ENCODE peak calls at places on chromosomes 13 and 19, in eight cellular contexts. One of them, this sample, is unnamed.

GRCh38 chr19:2866495-2867024 is 575 bp upstream of the ZNF556 start:
- DNase-seq in cardiac muscle cell: no peak
- DNase-seq in cardiac fibroblast: no peak
- DNase-seq in RWPE1: no peak
- DNase-seq in colonic mucosa: no peak
- DNase-seq in astrocyte of the cerebellum: no peak
- DNase-seq in tibial nerve: no peak
- DNase-seq in MM.1S: no peak
- DNase-seq in this sample: no peak

GRCh38 chr19:46390866-46391265 is 22.5 kb downstream of the CCDC8 start:
- DNase-seq in cardiac muscle cell: no peak
- DNase-seq in colonic mucosa: no peak
- DNase-seq in MM.1S: no peak
- DNase-seq in cardiac fibroblast: no peak
- DNase-seq in RWPE1: no peak
- DNase-seq in tibial nerve: no peak
- DNase-seq in astrocyte of the cerebellum: no peak
- DNase-seq in this sample: no peak

GRCh38 chr13:113366031-113366588 is 2.2 kb upstream of the GRTP1 start:
- DNase-seq in MM.1S: no peak
- DNase-seq in cardiac fibroblast: no peak
- DNase-seq in colonic mucosa: no peak
- DNase-seq in tibial nerve: no peak
- DNase-seq in astrocyte of the cerebellum: no peak
- DNase-seq in cardiac muscle cell: peak; percentile 2
- DNase-seq in RWPE1: no peak
- DNase-seq in this sample: no peak

GRCh38 chr19:17292301-17293074 is 10.7 kb downstream of the ABHD8 start:
- DNase-seq in MM.1S: peak; percentile 89
- DNase-seq in RWPE1: peak; percentile 96
- DNase-seq in colonic mucosa: peak; percentile 87
- DNase-seq in cardiac muscle cell: peak; percentile 92
- DNase-seq in cardiac fibroblast: peak; percentile 92
- DNase-seq in tibial nerve: peak; percentile 75
- DNase-seq in astrocyte of the cerebellum: peak; percentile 70
- DNase-seq in this sample: peak; percentile 98

GRCh38 chr13:109344552-109345157 is 441.7 kb downstream of the IRS2 start:
- DNase-seq in colonic mucosa: no peak
- DNase-seq in MM.1S: no peak
- DNase-seq in RWPE1: peak; percentile 45
- DNase-seq in astrocyte of the cerebellum: no peak
- DNase-seq in tibial nerve: no peak
- DNase-seq in cardiac fibroblast: peak; percentile 26
- DNase-seq in cardiac muscle cell: peak; percentile 36
- DNase-seq in this sample: no peak

GRCh38 chr19:46776927-46777911 is 11.2 kb downstream of the SLC1A5 start:
- DNase-seq in MM.1S: no peak
- DNase-seq in colonic mucosa: no peak
- DNase-seq in tibial nerve: no peak
- DNase-seq in cardiac muscle cell: no peak
- DNase-seq in astrocyte of the cerebellum: no peak
- DNase-seq in RWPE1: peak; percentile 44
- DNase-seq in cardiac fibroblast: no peak
- DNase-seq in this sample: no peak

GRCh38 chr19:38904463-38905185 is 4.9 kb downstream of the NFKBIB start:
- DNase-seq in astrocyte of the cerebellum: no peak
- DNase-seq in tibial nerve: no peak
- DNase-seq in RWPE1: no peak
- DNase-seq in colonic mucosa: no peak
- DNase-seq in cardiac fibroblast: no peak
- DNase-seq in MM.1S: no peak
- DNase-seq in cardiac muscle cell: no peak
- DNase-seq in this sample: no peak

GRCh38 chr19:18633321-18633720 is 3.5 kb upstream of the KLHL26 start:
- DNase-seq in cardiac fibroblast: no peak
- DNase-seq in cardiac muscle cell: no peak
- DNase-seq in tibial nerve: no peak
- DNase-seq in colonic mucosa: peak; percentile 35
- DNase-seq in astrocyte of the cerebellum: no peak
- DNase-seq in MM.1S: peak; percentile 55
- DNase-seq in RWPE1: no peak
- DNase-seq in this sample: no peak

GRCh38 chr13:110012102-110012739 is 225.8 kb upstream of the IRS2 start:
- DNase-seq in tibial nerve: no peak
- DNase-seq in astrocyte of the cerebellum: peak; percentile 93
- DNase-seq in cardiac fibroblast: peak; percentile 96
- DNase-seq in colonic mucosa: no peak
- DNase-seq in RWPE1: peak; percentile 83
- DNase-seq in MM.1S: no peak
- DNase-seq in cardiac muscle cell: peak; percentile 97
- DNase-seq in this sample: no peak

GRCh38 chr19:4069331-4069959 is 2.7 kb upstream of the ZBTB7A start:
- DNase-seq in RWPE1: no peak
- DNase-seq in astrocyte of the cerebellum: no peak
- DNase-seq in MM.1S: no peak
- DNase-seq in tibial nerve: no peak
- DNase-seq in cardiac fibroblast: no peak
- DNase-seq in cardiac muscle cell: no peak
- DNase-seq in colonic mucosa: peak; percentile 54
- DNase-seq in this sample: no peak

GRCh38 chr19:45547965-45548609 is 36.5 kb downstream of the OPA3 start:
- DNase-seq in RWPE1: peak; percentile 94
- DNase-seq in cardiac fibroblast: peak; percentile 55
- DNase-seq in astrocyte of the cerebellum: no peak
- DNase-seq in tibial nerve: no peak
- DNase-seq in cardiac muscle cell: peak; percentile 29
- DNase-seq in colonic mucosa: peak; percentile 85
- DNase-seq in MM.1S: no peak
- DNase-seq in this sample: no peak

GRCh38 chr13:113816925-113817859 is 46.7 kb downstream of the GAS6 start:
- DNase-seq in astrocyte of the cerebellum: peak; percentile 73
- DNase-seq in MM.1S: peak; percentile 91
- DNase-seq in colonic mucosa: peak; percentile 90
- DNase-seq in tibial nerve: peak; percentile 88
- DNase-seq in cardiac fibroblast: peak; percentile 85
- DNase-seq in RWPE1: peak; percentile 69
- DNase-seq in cardiac muscle cell: peak; percentile 85
- DNase-seq in this sample: peak; percentile 91

GRCh38 chr19:13428352-13428751 is 77.9 kb downstream of the CACNA1A start:
- DNase-seq in colonic mucosa: peak; percentile 17
- DNase-seq in tibial nerve: peak; percentile 4
- DNase-seq in astrocyte of the cerebellum: peak; percentile 12
- DNase-seq in cardiac muscle cell: peak; percentile 58
- DNase-seq in MM.1S: peak; percentile 11
- DNase-seq in cardiac fibroblast: peak; percentile 44
- DNase-seq in RWPE1: peak; percentile 32
- DNase-seq in this sample: peak; percentile 17

GRCh38 chr13:63446329-63446728 is 2030.7 kb upstream of the PCDH20 start:
- DNase-seq in cardiac fibroblast: no peak
- DNase-seq in cardiac muscle cell: no peak
- DNase-seq in colonic mucosa: no peak
- DNase-seq in MM.1S: no peak
- DNase-seq in tibial nerve: no peak
- DNase-seq in RWPE1: no peak
- DNase-seq in astrocyte of the cerebellum: no peak
- DNase-seq in this sample: no peak

GRCh38 chr19:32457540-32457939 is 52.0 kb downstream of the DPY19L3 start:
- DNase-seq in astrocyte of the cerebellum: no peak
- DNase-seq in MM.1S: peak; percentile 14
- DNase-seq in tibial nerve: no peak
- DNase-seq in RWPE1: no peak
- DNase-seq in colonic mucosa: no peak
- DNase-seq in cardiac muscle cell: no peak
- DNase-seq in cardiac fibroblast: no peak
- DNase-seq in this sample: no peak

GRCh38 chr13:72686766-72687165 is 40.7 kb downstream of the MZT1 start:
- DNase-seq in astrocyte of the cerebellum: no peak
- DNase-seq in colonic mucosa: no peak
- DNase-seq in RWPE1: no peak
- DNase-seq in tibial nerve: no peak
- DNase-seq in MM.1S: no peak
- DNase-seq in cardiac muscle cell: peak; percentile 39
- DNase-seq in cardiac fibroblast: peak; percentile 18
- DNase-seq in this sample: no peak

GRCh38 chr19:15161028-15161984 is 39.5 kb downstream of the NOTCH3 start:
- DNase-seq in MM.1S: peak; percentile 73
- DNase-seq in RWPE1: peak; percentile 60
- DNase-seq in cardiac fibroblast: peak; percentile 39
- DNase-seq in cardiac muscle cell: no peak
- DNase-seq in colonic mucosa: no peak
- DNase-seq in astrocyte of the cerebellum: no peak
- DNase-seq in tibial nerve: no peak
- DNase-seq in this sample: peak; percentile 76

GRCh38 chr19:51654783-51655182 is 8.2 kb upstream of the SIGLEC14 start:
- DNase-seq in cardiac muscle cell: no peak
- DNase-seq in cardiac fibroblast: no peak
- DNase-seq in tibial nerve: no peak
- DNase-seq in colonic mucosa: no peak
- DNase-seq in MM.1S: no peak
- DNase-seq in RWPE1: no peak
- DNase-seq in astrocyte of the cerebellum: no peak
- DNase-seq in this sample: no peak

GRCh38 chr13:21478881-21479808 is 20.0 kb upstream of the ZDHHC20 start:
- DNase-seq in cardiac fibroblast: peak; percentile 86
- DNase-seq in astrocyte of the cerebellum: peak; percentile 76
- DNase-seq in tibial nerve: peak; percentile 59
- DNase-seq in MM.1S: peak; percentile 54
- DNase-seq in cardiac muscle cell: peak; percentile 86
- DNase-seq in RWPE1: peak; percentile 38
- DNase-seq in colonic mucosa: peak; percentile 68
- DNase-seq in this sample: peak; percentile 66
- TF ChIP-seq CTCF in cardiac fibroblast: peak; percentile 45
- TF ChIP-seq CTCF in astrocyte of the cerebellum: no peak
- TF ChIP-seq CTCF in tibial nerve: peak; percentile 75
- TF ChIP-seq CTCF in MM.1S: peak; percentile 20
- TF ChIP-seq CTCF in cardiac muscle cell: peak; percentile 44
- TF ChIP-seq CTCF in RWPE1: peak; percentile 68
- TF ChIP-seq CTCF in colonic mucosa: peak; percentile 55
- TF ChIP-seq CTCF in this sample: peak; percentile 57

GRCh38 chr19:41902594-41902993 is 19.6 kb downstream of the ARHGEF1 start:
- DNase-seq in tibial nerve: no peak
- DNase-seq in MM.1S: no peak
- DNase-seq in RWPE1: no peak
- DNase-seq in astrocyte of the cerebellum: no peak
- DNase-seq in cardiac fibroblast: no peak
- DNase-seq in cardiac muscle cell: no peak
- DNase-seq in colonic mucosa: no peak
- DNase-seq in this sample: no peak

GRCh38 chr19:41904118-41904870 is 21.3 kb downstream of the ARHGEF1 start:
- DNase-seq in cardiac fibroblast: no peak
- DNase-seq in RWPE1: no peak
- DNase-seq in MM.1S: no peak
- DNase-seq in cardiac muscle cell: no peak
- DNase-seq in colonic mucosa: peak; percentile 93
- DNase-seq in tibial nerve: no peak
- DNase-seq in astrocyte of the cerebellum: no peak
- DNase-seq in this sample: no peak

GRCh38 chr19:41898235-41898634 is 15.3 kb downstream of the ARHGEF1 start:
- DNase-seq in RWPE1: no peak
- DNase-seq in astrocyte of the cerebellum: no peak
- DNase-seq in MM.1S: no peak
- DNase-seq in cardiac muscle cell: no peak
- DNase-seq in tibial nerve: no peak
- DNase-seq in cardiac fibroblast: no peak
- DNase-seq in colonic mucosa: no peak
- DNase-seq in this sample: no peak

GRCh38 chr19:41903161-41903953 is 20.4 kb downstream of the ARHGEF1 start:
- DNase-seq in astrocyte of the cerebellum: no peak
- DNase-seq in tibial nerve: no peak
- DNase-seq in RWPE1: no peak
- DNase-seq in MM.1S: no peak
- DNase-seq in cardiac fibroblast: no peak
- DNase-seq in colonic mucosa: no peak
- DNase-seq in cardiac muscle cell: no peak
- DNase-seq in this sample: no peak

GRCh38 chr19:41901707-41902360 is 18.9 kb downstream of the ARHGEF1 start:
- DNase-seq in cardiac fibroblast: no peak
- DNase-seq in MM.1S: no peak
- DNase-seq in tibial nerve: no peak
- DNase-seq in cardiac muscle cell: no peak
- DNase-seq in astrocyte of the cerebellum: no peak
- DNase-seq in colonic mucosa: no peak
- DNase-seq in RWPE1: no peak
- DNase-seq in this sample: no peak
- TF ChIP-seq CTCF in cardiac fibroblast: no peak
- TF ChIP-seq CTCF in MM.1S: no peak
- TF ChIP-seq CTCF in tibial nerve: no peak
- TF ChIP-seq CTCF in cardiac muscle cell: no peak
- TF ChIP-seq CTCF in astrocyte of the cerebellum: no peak
- TF ChIP-seq CTCF in colonic mucosa: no peak
- TF ChIP-seq CTCF in RWPE1: no peak
- TF ChIP-seq CTCF in this sample: no peak

GRCh38 chr13:26254583-26255102 is 714 bp downstream of the CDK8 start:
- DNase-seq in colonic mucosa: peak; percentile 65
- DNase-seq in cardiac fibroblast: peak; percentile 33
- DNase-seq in tibial nerve: peak; percentile 29
- DNase-seq in cardiac muscle cell: peak; percentile 38
- DNase-seq in astrocyte of the cerebellum: no peak
- DNase-seq in RWPE1: peak; percentile 36
- DNase-seq in MM.1S: peak; percentile 12
- DNase-seq in this sample: peak; percentile 59
- TF ChIP-seq CTCF in colonic mucosa: no peak
- TF ChIP-seq CTCF in cardiac fibroblast: no peak
- TF ChIP-seq CTCF in tibial nerve: no peak
- TF ChIP-seq CTCF in cardiac muscle cell: no peak
- TF ChIP-seq CTCF in astrocyte of the cerebellum: no peak
- TF ChIP-seq CTCF in RWPE1: no peak
- TF ChIP-seq CTCF in MM.1S: no peak
- TF ChIP-seq CTCF in this sample: peak; percentile 8

GRCh38 chr19:35643255-35644205 is 2.0 kb downstream of the ETV2 start:
- DNase-seq in cardiac muscle cell: peak; percentile 86
- DNase-seq in MM.1S: peak; percentile 87
- DNase-seq in RWPE1: peak; percentile 83
- DNase-seq in astrocyte of the cerebellum: no peak
- DNase-seq in colonic mucosa: peak; percentile 90
- DNase-seq in tibial nerve: peak; percentile 62
- DNase-seq in cardiac fibroblast: peak; percentile 88
- DNase-seq in this sample: peak; percentile 91
- TF ChIP-seq CTCF in cardiac muscle cell: no peak
- TF ChIP-seq CTCF in MM.1S: no peak
- TF ChIP-seq CTCF in RWPE1: no peak
- TF ChIP-seq CTCF in astrocyte of the cerebellum: no peak
- TF ChIP-seq CTCF in colonic mucosa: no peak
- TF ChIP-seq CTCF in tibial nerve: peak; percentile 16
- TF ChIP-seq CTCF in cardiac fibroblast: no peak
- TF ChIP-seq CTCF in this sample: peak; percentile 28

GRCh38 chr13:101945435-101945834 is 456.4 kb downstream of the FGF14 start:
- DNase-seq in tibial nerve: no peak
- DNase-seq in MM.1S: no peak
- DNase-seq in astrocyte of the cerebellum: no peak
- DNase-seq in cardiac fibroblast: no peak
- DNase-seq in colonic mucosa: no peak
- DNase-seq in cardiac muscle cell: no peak
- DNase-seq in RWPE1: no peak
- DNase-seq in this sample: no peak
- TF ChIP-seq CTCF in tibial nerve: no peak
- TF ChIP-seq CTCF in MM.1S: no peak
- TF ChIP-seq CTCF in astrocyte of the cerebellum: peak; percentile 6
- TF ChIP-seq CTCF in cardiac fibroblast: no peak
- TF ChIP-seq CTCF in colonic mucosa: no peak
- TF ChIP-seq CTCF in cardiac muscle cell: no peak
- TF ChIP-seq CTCF in RWPE1: no peak
- TF ChIP-seq CTCF in this sample: no peak